ENCODE peak calls at places on chromosomes 7 and 10, in six cellular contexts. S, R, P, H, C and B are unnamed samples.

GRCh38 chr10:10938676-10939075 is 79.0 kb upstream of the CELF2 start:
- DNase-seq in S (no peak), R (no peak), P (no peak), H (no peak), C (no peak), B (no peak)

GRCh38 chr7:98870071-98870651 is 347 bp upstream of the TMEM130 start:
- DNase-seq in S (peak; percentile 34), R (no peak), P (no peak), H (peak; percentile 66), C (peak; percentile 38), B (peak; percentile 92)

GRCh38 chr10:22171131-22171530 is 46.7 kb downstream of the EBLN1 start:
- DNase-seq in S (no peak), R (no peak), P (no peak), H (no peak), C (no peak), B (no peak)

GRCh38 chr7:16431646-16432424 is 10.5 kb upstream of the CRPPA start:
- DNase-seq in S (no peak), R (peak; percentile 62), P (no peak), H (no peak), C (peak; percentile 14), B (peak; percentile 33)

GRCh38 chr10:111972109-111972508 is 211.5 kb downstream of the GPAM start:
- DNase-seq in S (no peak), R (no peak), P (no peak), H (no peak), C (no peak), B (no peak)

GRCh38 chr7:67916571-67916970 is 919.9 kb downstream of the TYW1 start:
- DNase-seq in S (no peak), R (no peak), P (no peak), H (no peak), C (no peak), B (no peak)

GRCh38 chr10:50927522-50928189 is 42.2 kb upstream of the A1CF start:
- DNase-seq in S (no peak), R (no peak), P (no peak), H (no peak), C (no peak), B (no peak)

GRCh38 chr7:48107926-48108472 is 18.9 kb downstream of the UPP1 start:
- DNase-seq in S (no peak), R (no peak), P (no peak), H (no peak), C (no peak), B (no peak)

GRCh38 chr7:3977391-3977790 is 676.3 kb downstream of the SDK1 start:
- DNase-seq in S (no peak), R (no peak), P (no peak), H (no peak), C (no peak), B (no peak)

GRCh38 chr10:117556356-117556755 is 13.8 kb downstream of the EMX2 start:
- DNase-seq in S (no peak), R (no peak), P (no peak), H (no peak), C (no peak), B (no peak)

GRCh38 chr10:97096327-97097153 is 89.2 kb downstream of the SLIT1 start:
- DNase-seq in S (no peak), R (no peak), P (no peak), H (no peak), C (peak; percentile 83), B (peak; percentile 63)

GRCh38 chr7:108181073-108181985 is 51.2 kb upstream of the LAMB4 start:
- DNase-seq in S (no peak), R (peak; percentile 58), P (no peak), H (no peak), C (no peak), B (peak; percentile 41)

GRCh38 chr10:49613882-49614241 is at the start of gene CHAT:
- DNase-seq in S (no peak), R (no peak), P (no peak), H (peak; percentile 26), C (no peak), B (no peak)

DNA sequence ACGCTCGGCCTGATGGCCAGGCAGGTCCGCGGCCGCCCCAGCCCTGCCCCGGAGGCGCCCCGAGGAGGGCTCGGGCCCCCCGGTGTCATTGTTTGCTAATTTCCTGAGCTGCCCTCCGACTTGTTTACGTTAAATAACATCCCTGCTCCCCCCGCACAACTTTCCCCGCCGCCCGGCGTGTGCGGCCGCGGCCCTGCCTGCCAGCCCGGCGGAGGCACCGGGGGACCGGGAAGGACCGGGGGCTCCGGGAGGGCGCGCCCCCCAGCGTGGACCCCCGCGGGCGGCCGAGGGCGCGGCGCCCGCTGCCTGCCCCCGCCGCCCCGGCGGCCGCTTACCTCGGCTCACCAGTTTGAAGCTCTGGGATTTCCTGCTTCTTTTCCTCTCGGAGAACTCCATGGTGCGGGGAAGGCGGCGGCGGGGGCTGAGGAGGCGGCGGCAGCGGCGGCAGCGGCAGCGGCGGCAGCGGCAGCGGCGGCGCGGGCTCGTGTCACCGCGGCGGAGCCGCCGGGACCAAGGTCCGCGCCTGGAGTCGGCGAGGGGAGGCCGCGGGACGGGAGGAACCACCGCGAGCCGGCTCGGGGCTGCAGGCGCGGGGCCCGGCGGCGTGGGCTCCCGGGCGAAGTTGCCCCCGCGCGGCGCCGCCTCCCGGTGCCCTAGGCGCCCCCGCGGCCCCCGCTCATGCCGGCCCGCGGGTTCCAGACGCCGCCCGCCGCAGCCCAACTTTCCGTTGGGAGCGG is 508 bp downstream of the BEND7 start:
- DNase-seq in S (no peak), R (peak; percentile 52), P (no peak), H (peak; percentile 48), C (no peak), B (peak; percentile 82)
- H3K27me3 ChIP-seq in S (no peaks in the 10 kb centered on the region), R (no peaks in the 10 kb centered on the region), P (no peaks in the 10 kb centered on the region), H (no peaks in the 10 kb centered on the region), C (no peaks in the 10 kb centered on the region), B (peaks cover 25% of the 10 kb centered on the region)

DNA sequence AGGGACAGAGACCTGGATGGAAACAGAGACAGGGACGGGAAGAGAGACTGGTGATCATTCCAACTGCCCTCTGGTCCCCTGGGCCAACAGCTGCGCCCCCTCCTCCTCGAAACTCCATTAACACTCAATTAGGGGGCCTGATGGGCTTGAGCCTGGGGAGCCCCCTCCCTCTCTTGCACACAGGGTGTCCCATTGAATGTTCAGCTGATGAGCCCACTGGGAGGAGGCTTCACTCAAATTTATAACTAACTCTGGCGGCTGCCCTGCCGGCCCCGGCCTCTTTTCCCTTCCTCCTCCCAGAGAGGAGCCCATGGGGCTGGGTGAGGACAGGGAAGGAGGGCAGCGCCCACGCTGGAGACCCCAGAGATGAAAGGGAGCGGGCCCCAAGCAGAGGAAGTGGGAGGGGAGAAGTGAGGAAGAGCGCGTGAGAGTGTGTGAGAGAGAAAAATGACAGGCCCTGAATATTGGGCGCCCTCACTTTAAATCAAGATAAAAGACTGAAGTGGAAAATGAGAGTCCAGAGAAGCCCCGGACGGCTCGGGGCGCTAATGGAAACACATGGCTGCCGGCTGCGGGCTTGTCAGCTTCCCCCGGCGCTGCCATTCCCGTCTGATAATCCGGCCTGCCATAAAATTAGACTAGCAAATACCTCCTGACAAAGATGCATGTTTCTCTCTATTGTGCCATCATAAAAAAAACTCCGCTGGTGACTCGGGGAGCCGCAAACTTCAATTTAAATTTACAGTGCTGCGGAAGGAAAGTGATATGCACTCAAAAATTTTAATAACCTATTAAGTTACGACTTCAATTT is 58.0 kb upstream of the PAX2 start:
- DNase-seq in S (no peak), R (no peak), P (no peak), H (no peak), C (no peak), B (no peak)
- H3K27me3 ChIP-seq in S (peaks cover 13% of the 10 kb centered on the region), R (peaks cover 50% of the 10 kb centered on the region), P (peaks cover 70% of the 10 kb centered on the region), H (peaks cover 92% of the 10 kb centered on the region), C (peaks cover 23% of the 10 kb centered on the region), B (peaks cover 45% of the 10 kb centered on the region)

GRCh38 chr7:118304100-118304499 is 79.6 kb downstream of the ANKRD7 start:
- DNase-seq in S (no peak), R (no peak), P (no peak), H (no peak), C (no peak), B (no peak)

GRCh38 chr7:118305686-118306085 is 81.2 kb downstream of the ANKRD7 start:
- DNase-seq in S (no peak), R (no peak), P (no peak), H (no peak), C (no peak), B (no peak)

GRCh38 chr7:118298771-118299170 is 74.3 kb downstream of the ANKRD7 start:
- DNase-seq in S (no peak), R (no peak), P (no peak), H (no peak), C (no peak), B (no peak)

DNA sequence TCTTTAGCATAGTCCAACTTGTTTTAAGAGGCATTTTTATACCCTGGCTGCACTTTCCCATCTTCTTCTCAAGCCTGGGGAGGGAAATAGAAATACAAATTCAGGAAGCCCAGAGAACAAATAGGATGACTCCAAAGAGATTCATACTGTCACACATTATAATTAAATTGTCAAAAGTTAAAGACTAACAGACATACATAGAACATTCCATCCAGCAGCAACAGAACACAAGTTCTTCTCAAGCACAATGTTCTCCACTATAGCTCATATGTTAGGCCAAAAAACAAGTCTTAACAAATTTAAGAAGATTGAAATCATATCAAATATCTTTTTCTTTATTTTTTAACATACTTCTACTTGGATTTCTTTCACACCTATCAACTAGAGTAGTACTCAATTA is 75.7 kb downstream of the ANKRD7 start:
- DNase-seq in S (no peak), R (no peak), P (no peak), H (no peak), C (no peak), B (no peak)
- H3K27me3 ChIP-seq in S (no peaks in the 10 kb centered on the region), R (no peaks in the 10 kb centered on the region), P (no peaks in the 10 kb centered on the region), H (no peaks in the 10 kb centered on the region), C (no peaks in the 10 kb centered on the region), B (no peaks in the 10 kb centered on the region)

GRCh38 chr10:129958686-129959543 is 5.2 kb downstream of the EBF3 start:
- DNase-seq in S (no peak), R (no peak), P (no peak), H (peak; percentile 40), C (no peak), B (peak; percentile 89)

GRCh38 chr10:129958118-129958685 is 5.9 kb downstream of the EBF3 start:
- DNase-seq in S (no peak), R (no peak), P (no peak), H (peak; percentile 54), C (no peak), B (no peak)

GRCh38 chr10:129961274-129961839 is 2.7 kb downstream of the EBF3 start:
- DNase-seq in S (no peak), R (no peak), P (no peak), H (no peak), C (no peak), B (no peak)

GRCh38 chr10:129960493-129961273 is 3.4 kb downstream of the EBF3 start:
- DNase-seq in S (no peak), R (no peak), P (no peak), H (no peak), C (no peak), B (peak; percentile 33)

DNA sequence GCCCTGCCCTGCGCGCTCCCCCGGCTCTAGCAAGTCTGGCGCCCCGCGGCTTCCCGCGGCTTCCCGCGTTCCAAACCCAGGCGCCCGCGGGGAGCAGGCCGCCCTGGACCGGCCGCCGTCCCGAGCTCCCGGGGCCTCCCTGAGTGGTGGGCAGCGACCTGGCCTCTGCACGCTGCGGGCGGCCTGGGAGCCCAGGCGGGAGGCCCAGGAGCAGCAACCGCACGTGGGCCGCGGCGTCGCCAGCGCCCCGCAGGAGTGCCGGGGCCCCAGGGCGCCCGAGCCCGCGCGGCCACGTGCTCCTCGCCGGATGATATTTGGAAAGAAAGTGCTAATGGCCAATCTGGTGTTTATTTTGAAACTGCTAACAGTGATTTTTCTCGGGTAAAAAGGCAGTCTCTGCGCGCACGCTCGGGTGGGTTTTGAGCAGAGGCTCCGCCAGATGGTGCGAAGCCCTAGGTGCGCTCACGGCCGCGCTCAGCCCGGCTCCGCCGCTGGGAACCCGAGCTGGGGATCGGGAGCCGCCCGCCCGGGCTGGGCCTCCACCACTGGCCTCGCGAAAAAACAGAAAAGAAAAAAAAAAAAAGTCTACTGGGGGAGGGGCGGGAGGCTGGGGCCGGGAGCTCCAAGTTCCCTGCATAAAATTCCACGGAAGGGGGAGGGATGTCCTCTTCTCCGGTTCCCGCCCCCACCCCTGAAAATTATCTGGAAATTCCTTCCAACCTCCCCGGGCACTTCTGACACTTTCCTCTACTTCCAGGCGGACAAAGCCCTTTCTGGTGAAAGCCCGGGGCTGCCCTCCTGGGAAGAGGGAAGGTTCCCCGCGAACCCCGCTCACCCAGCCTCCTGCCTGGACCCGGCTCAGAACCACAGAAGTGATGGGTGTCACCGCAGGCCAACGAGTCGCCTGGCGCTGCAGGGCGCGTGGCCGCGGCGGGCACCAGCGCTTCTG is 4.3 kb downstream of the EBF3 start:
- DNase-seq in S (no peak), R (no peak), P (no peak), H (peak; percentile 53), C (no peak), B (peak; percentile 84)
- H3K27me3 ChIP-seq in S (peaks cover 44% of the 10 kb centered on the region), R (peaks cover 50% of the 10 kb centered on the region), P (peaks cover 79% of the 10 kb centered on the region), H (peaks cover 96% of the 10 kb centered on the region), C (peaks cover 1% of the 10 kb centered on the region), B (peaks cover 91% of the 10 kb centered on the region)